ENCODE peak calls at places on chromosomes 7 and 10, in six cellular contexts. C is epithelial cell of esophagus, F is prostate gland, P is lung, N is SK-N-SH, U is hepatocyte. W is an unnamed sample.

GRCh38 chr10:44973323-44974081 is 5.1 kb downstream of the DEPP1 start:
- DNase-seq in N (no peak), U (no peak), C (no peak), P (no peak), F (no peak), W (no peak)

GRCh38 chr7:50382455-50382854 is 67.7 kb downstream of the FIGNL1 start:
- DNase-seq in P (no peak), N (no peak), U (no peak), F (no peak), C (no peak), W (no peak)

GRCh38 chr7:30800785-30801252 is 29.6 kb downstream of the MINDY4 start:
- DNase-seq in C (peak; percentile 81), P (peak; percentile 65), F (peak; percentile 65), U (peak; percentile 84), N (peak; percentile 89), W (peak; percentile 90)

GRCh38 chr10:117899181-117899683 is 147.5 kb downstream of the RAB11FIP2 start:
- DNase-seq in N (no peak), U (no peak), C (no peak), P (no peak), F (no peak), W (no peak)

GRCh38 chr10:112950714-112951348 is 784 bp downstream of the TCF7L2 start:
- DNase-seq in F (peak; percentile 13), N (peak; percentile 60), C (peak; percentile 60), P (peak; percentile 34), U (peak; percentile 53), W (peak; percentile 44)

GRCh38 chr10:48541144-48541795 is 63.6 kb downstream of the ARHGAP22 start:
- DNase-seq in U (no peak), F (no peak), P (no peak), N (no peak), C (no peak), W (no peak)

GRCh38 chr7:44678096-44678467 is 70.6 kb upstream of the ZMIZ2 start:
- DNase-seq in F (no peak), C (peak; percentile 16), U (no peak), P (no peak), N (no peak), W (peak; percentile 19)

GRCh38 chr10:112584276-112584675 is 137.3 kb downstream of the VTI1A start:
- DNase-seq in U (no peak), P (no peak), F (no peak), N (no peak), C (peak; percentile 59), W (peak; percentile 19)

GRCh38 chr7:28165971-28166955 is 14.3 kb downstream of the JAZF1 start:
- DNase-seq in U (peak; percentile 22), N (no peak), C (peak; percentile 60), P (no peak), F (no peak), W (peak; percentile 90)

GRCh38 chr7:24505968-24506367 is 67.3 kb upstream of the PALS2 start:
- DNase-seq in F (no peak), C (no peak), P (no peak), U (no peak), N (no peak), W (no peak)

GRCh38 chr7:108051449-108051848 is 48.5 kb upstream of the LAMB1 start:
- DNase-seq in U (no peak), F (no peak), P (no peak), C (no peak), N (no peak), W (peak; percentile 26)

GRCh38 chr10:102120987-102121738 is 995 bp upstream of the LDB1 start:
- DNase-seq in N (peak; percentile 74), P (peak; percentile 65), F (peak; percentile 82), C (peak; percentile 30), U (peak; percentile 85), W (peak; percentile 96)

GRCh38 chr10:29482591-29483421 is 152.0 kb downstream of the SVIL start:
- DNase-seq in F (no peak), C (no peak), N (peak; percentile 59), U (no peak), P (no peak), W (peak; percentile 60)

GRCh38 chr10:77267703-77268630 is 369.6 kb downstream of the KCNMA1 start:
- DNase-seq in U (no peak), N (no peak), P (no peak), F (no peak), C (no peak), W (no peak)

GRCh38 chr7:127845497-127846214 is 185.6 kb downstream of the LRRC4 start:
- DNase-seq in U (no peak), F (no peak), C (no peak), N (no peak), P (no peak), W (no peak)

GRCh38 chr7:129427646-129428045 is 6.6 kb upstream of the STRIP2 start:
- DNase-seq in N (no peak), P (no peak), C (no peak), F (no peak), U (no peak), W (no peak)

GRCh38 chr10:8586504-8586903 is 532.0 kb downstream of the GATA3 start:
- DNase-seq in F (no peak), P (no peak), C (peak; percentile 74), U (no peak), N (no peak), W (no peak)

GRCh38 chr10:132836832-132837540 is 51.0 kb upstream of the NKX6-2 start:
- DNase-seq in F (no peak), C (no peak), U (peak; percentile 76), P (no peak), N (peak; percentile 94), W (peak; percentile 31)

GRCh38 chr10:71127773-71128172 is 84.6 kb upstream of the UNC5B start:
- DNase-seq in C (no peak), F (no peak), P (no peak), U (no peak), N (no peak), W (no peak)

GRCh38 chr10:43985941-43986340 is 337.3 kb upstream of the ZNF32 start:
- DNase-seq in N (no peak), U (no peak), P (no peak), F (no peak), C (no peak), W (no peak)

GRCh38 chr10:17029581-17030271 is 99.9 kb downstream of the CUBN start:
- DNase-seq in P (peak; percentile 62), U (peak; percentile 70), C (peak; percentile 74), N (peak; percentile 44), F (no peak), W (peak; percentile 89)

GRCh38 chr7:120988591-120989299 is at the start of gene CPED1:
- DNase-seq in N (peak; percentile 88), P (peak; percentile 64), U (peak; percentile 84), F (peak; percentile 29), C (peak; percentile 61), W (peak; percentile 86)

DNA sequence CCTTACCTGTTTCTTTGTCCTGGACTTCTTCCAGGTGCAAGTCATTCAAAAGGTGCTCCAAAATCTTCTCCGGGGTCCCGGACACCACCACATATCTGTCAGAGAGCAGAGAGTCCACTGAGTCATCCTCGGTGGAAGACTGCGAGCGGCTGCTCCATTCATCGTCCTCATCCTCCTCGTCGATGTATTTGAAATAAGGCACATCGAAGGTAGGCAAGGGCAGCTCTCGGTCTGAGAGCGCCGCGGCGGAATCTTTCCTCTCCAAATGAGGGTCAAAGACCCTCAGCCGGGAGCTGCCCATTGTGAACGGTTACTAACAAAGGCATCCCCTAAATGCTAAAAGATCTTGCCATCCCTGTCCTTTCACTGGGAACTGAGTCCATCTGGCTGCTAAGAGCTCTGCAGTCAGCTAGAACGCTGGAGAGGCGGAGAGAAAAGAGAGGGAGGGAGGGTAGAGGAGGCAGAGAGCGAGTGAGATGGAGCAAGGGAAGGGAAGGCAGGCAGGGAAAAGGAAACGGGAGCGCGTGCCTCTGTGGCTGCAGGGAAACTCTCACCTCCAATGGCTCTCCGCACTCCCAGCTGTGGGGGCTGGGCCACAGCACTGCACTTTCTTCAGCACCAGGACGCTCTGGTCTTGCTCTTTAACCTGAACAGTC is 163.5 kb downstream of the RAPGEF5 start:
- DNase-seq in F (no peak), U (peak; percentile 53), N (no peak), P (no peak), C (no peak), W (peak; percentile 14)
- H3K4me3 ChIP-seq in F (no peak overlapping the region), U (no peak overlapping the region), N (no peak overlapping the region), P (no peak overlapping the region), C (no peak overlapping the region), W (peak overlapping the region; percentile 12)

DNA sequence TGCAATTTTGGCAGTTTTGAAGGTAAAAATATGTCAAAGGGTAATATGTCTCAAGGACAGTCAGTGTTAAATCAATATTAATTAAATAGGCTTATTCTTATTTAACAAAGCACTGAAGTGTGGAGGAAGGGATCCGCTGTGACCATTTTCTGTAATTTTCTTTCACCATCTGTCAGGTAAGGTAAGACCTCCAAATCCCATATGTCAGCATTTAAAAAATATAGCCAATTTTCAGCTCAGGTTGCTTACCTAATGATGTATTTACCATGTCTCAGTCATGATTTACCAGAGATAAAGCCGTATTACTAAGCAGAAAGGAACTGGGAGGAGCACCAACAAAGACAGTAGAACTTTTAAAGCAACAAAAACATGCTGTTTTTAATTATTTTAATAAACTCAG is 683.9 kb downstream of the CCSER2 start:
- DNase-seq in U (no peak), N (no peak), P (no peak), C (no peak), F (no peak), W (no peak)
- H3K4me3 ChIP-seq in U (no peak overlapping the region), N (no peak overlapping the region), P (no peak overlapping the region), C (no peak overlapping the region), F (no peak overlapping the region), W (no peak overlapping the region)

GRCh38 chr7:78448915-78449314 is 650.3 kb downstream of the PHTF2 start:
- DNase-seq in N (peak; percentile 4), C (no peak), P (no peak), U (peak; percentile 13), F (no peak), W (no peak)

GRCh38 chr7:78450754-78451153 is 652.2 kb downstream of the PHTF2 start:
- DNase-seq in U (no peak), C (no peak), P (no peak), F (no peak), N (no peak), W (no peak)
- H3K4me3 ChIP-seq in U (no peak overlapping the region), C (no peak overlapping the region), P (no peak overlapping the region), F (no peak overlapping the region), N (no peak overlapping the region), W (no peak overlapping the region)

DNA sequence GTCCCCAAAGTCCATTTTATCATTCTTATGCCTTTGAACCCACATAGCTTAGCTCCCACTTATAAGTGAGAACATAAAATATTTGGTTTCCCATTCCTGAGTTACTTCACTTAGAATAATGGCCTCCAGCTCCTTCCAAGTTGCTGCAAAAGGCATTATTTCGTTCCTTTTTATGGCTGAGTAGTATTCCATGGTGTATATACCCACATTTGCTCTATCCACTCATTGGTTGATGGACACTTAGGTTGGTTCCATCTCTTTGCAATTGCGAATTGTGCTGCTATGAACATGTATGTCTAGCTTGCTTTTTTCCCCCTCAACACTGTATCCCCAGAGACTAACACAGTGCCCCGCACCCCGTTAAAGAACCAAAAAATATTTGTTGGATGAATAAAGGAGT is 670 bp upstream of the CAPZA2 start:
- DNase-seq in F (no peak), N (no peak), C (no peak), U (no peak), P (no peak), W (no peak)
- H3K4me3 ChIP-seq in F (no peak overlapping the region), N (no peak overlapping the region), C (no peak overlapping the region), U (no peak overlapping the region), P (no peak overlapping the region), W (no peak overlapping the region)

DNA sequence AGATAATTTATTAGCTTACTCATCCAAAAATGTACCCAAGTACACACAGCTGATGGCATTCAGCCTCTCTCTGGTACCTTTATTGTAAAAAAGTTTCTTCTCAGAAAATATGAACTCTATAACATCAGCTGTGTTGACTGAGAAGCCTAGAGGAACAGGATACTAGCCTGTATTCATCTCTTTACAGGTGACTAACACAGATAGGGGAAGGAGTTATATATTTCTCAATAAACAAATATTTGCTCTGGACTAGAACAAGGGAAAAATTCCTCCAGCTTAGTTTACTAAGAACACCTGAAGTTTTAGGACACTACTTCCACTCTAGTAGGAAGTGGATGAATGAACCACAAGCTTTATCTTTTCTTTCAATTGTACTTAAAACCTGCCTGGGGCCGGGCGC is 67.8 kb downstream of the ZNF248 start:
- DNase-seq in U (no peak), N (no peak), F (no peak), P (no peak), C (no peak), W (no peak)
- H3K4me3 ChIP-seq in U (no peak overlapping the region), N (no peak overlapping the region), F (no peak overlapping the region), P (no peak overlapping the region), C (no peak overlapping the region), W (no peak overlapping the region)

W was measured in cardiac fibroblast.